ENCODE peak calls at places on chromosomes 3 and 15, in four cellular contexts. One of them, this sample, is unnamed.

GRCh38 chr15:60729850-60730458 is 251.0 kb upstream of the ICE2 start:
- DNase-seq in GM12878: no peak
- DNase-seq in HCT116: no peak
- DNase-seq in H1: no peak
- DNase-seq in this sample: no peak

GRCh38 chr3:111715911-111716523 is 120.9 kb upstream of the ZBED2 start:
- DNase-seq in HCT116: no peak
- DNase-seq in H1: no peak
- DNase-seq in GM12878: no peak
- DNase-seq in this sample: peak

GRCh38 chr15:70533931-70534742 is 229.2 kb downstream of the UACA start:
- DNase-seq in H1: no peak
- DNase-seq in HCT116: no peak
- DNase-seq in GM12878: no peak
- DNase-seq in this sample: no peak

GRCh38 chr3:98650966-98651765 is 57.8 kb upstream of the CPOX start:
- DNase-seq in GM12878: no peak
- DNase-seq in H1: no peak
- DNase-seq in HCT116: no peak
- DNase-seq in this sample: no peak

GRCh38 chr3:108894981-108895380 is 58.7 kb downstream of the GUCA1C start:
- DNase-seq in HCT116: no peak
- DNase-seq in GM12878: no peak
- DNase-seq in H1: no peak
- DNase-seq in this sample: no peak

GRCh38 chr15:29799859-29800258 is 22.4 kb downstream of the TJP1 start:
- DNase-seq in HCT116: no peak
- DNase-seq in H1: no peak
- DNase-seq in GM12878: no peak
- DNase-seq in this sample: no peak

GRCh38 chr3:8197384-8197783 is 304.2 kb upstream of the LMCD1 start:
- DNase-seq in GM12878: no peak
- DNase-seq in H1: no peak
- DNase-seq in HCT116: no peak
- DNase-seq in this sample: no peak

GRCh38 chr15:80950291-80951078 is 39.1 kb downstream of the MESD start:
- DNase-seq in HCT116: no peak
- DNase-seq in H1: no peak
- DNase-seq in GM12878: no peak
- DNase-seq in this sample: no peak

GRCh38 chr3:135965129-135965505 is 411 bp upstream of the PPP2R3A start:
- DNase-seq in GM12878: no peak
- DNase-seq in HCT116: no peak
- DNase-seq in H1: no peak
- DNase-seq in this sample: no peak

GRCh38 chr3:48662140-48662752 is 440 bp downstream of the CELSR3 start:
- DNase-seq in H1: no peak
- DNase-seq in HCT116: no peak
- DNase-seq in GM12878: no peak
- DNase-seq in this sample: no peak

GRCh38 chr15:89802986-89803820 is 11.4 kb downstream of the ANPEP start:
- DNase-seq in H1: no peak
- DNase-seq in HCT116: no peak
- DNase-seq in GM12878: no peak
- DNase-seq in this sample: no peak
- TF ChIP-seq EGR1 in H1: no peak
- TF ChIP-seq EGR1 in HCT116: no peak
- TF ChIP-seq EGR1 in GM12878: no peak
- TF ChIP-seq EGR1 in this sample: no peak

GRCh38 chr3:138915503-138916498 is 31.1 kb downstream of the FOXL2 start:
- DNase-seq in H1: no peak
- DNase-seq in HCT116: peak
- DNase-seq in GM12878: peak
- DNase-seq in this sample: peak

GRCh38 chr3:138923531-138923994 is 23.4 kb downstream of the FOXL2 start:
- DNase-seq in HCT116: peak
- DNase-seq in H1: no peak
- DNase-seq in GM12878: peak
- DNase-seq in this sample: peak

GRCh38 chr3:138919304-138919703 is 27.6 kb downstream of the FOXL2 start:
- DNase-seq in GM12878: no peak
- DNase-seq in H1: no peak
- DNase-seq in HCT116: no peak
- DNase-seq in this sample: no peak

GRCh38 chr3:138916824-138917223 is 30.1 kb downstream of the FOXL2 start:
- DNase-seq in GM12878: no peak
- DNase-seq in HCT116: no peak
- DNase-seq in H1: no peak
- DNase-seq in this sample: no peak

DNA sequence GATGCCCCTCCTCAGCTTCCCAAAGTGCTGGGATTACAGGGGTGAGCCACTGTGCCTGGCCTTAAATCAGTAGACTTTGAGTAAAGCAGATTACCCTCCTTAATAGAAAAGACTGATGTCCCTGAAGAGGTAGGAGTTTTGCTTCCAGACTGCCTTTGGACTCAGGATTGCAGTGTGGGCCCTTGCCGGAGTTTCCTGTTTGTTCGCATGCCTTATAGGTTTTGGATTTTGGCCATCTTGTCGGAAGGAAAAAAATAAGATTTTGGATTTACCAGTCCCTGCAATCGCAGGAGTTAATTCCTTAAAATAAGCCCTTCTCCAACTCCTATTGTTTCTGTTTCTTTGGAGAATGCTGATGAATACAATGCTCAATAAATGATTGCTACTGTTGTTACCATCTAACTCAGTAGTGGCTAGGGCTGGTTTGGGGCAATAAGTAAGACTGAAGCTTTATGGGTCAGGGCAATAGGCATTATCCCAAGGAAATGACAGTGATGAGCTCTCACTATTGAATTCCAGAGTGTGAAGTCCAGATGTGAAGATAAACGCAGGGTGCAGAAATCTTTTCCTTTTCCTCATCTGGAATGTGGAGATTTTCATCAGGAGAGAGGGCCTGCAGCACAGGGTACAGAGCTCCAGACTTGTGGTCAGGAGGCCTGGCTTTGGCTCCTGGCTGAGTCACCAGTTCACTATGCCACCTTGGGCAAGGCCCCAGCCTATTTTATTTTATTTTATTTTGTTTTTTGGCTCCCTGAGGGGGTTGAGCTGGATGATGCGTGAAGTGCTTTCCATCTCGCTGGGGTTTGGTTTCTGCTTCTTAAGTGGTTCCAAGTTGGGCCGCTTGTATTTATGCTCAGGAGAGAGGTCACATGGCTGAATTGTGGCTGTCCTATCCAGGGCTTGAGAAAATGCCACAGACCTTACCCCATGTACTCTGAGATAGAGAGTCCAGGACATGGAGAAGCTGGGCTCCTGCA is 25.3 kb downstream of the FOXL2 start:
- DNase-seq in GM12878: no peak
- DNase-seq in H1: no peak
- DNase-seq in HCT116: no peak
- DNase-seq in this sample: no peak
- TF ChIP-seq EGR1 in GM12878: no peak
- TF ChIP-seq EGR1 in H1: no peak
- TF ChIP-seq EGR1 in HCT116: no peak
- TF ChIP-seq EGR1 in this sample: no peak

DNA sequence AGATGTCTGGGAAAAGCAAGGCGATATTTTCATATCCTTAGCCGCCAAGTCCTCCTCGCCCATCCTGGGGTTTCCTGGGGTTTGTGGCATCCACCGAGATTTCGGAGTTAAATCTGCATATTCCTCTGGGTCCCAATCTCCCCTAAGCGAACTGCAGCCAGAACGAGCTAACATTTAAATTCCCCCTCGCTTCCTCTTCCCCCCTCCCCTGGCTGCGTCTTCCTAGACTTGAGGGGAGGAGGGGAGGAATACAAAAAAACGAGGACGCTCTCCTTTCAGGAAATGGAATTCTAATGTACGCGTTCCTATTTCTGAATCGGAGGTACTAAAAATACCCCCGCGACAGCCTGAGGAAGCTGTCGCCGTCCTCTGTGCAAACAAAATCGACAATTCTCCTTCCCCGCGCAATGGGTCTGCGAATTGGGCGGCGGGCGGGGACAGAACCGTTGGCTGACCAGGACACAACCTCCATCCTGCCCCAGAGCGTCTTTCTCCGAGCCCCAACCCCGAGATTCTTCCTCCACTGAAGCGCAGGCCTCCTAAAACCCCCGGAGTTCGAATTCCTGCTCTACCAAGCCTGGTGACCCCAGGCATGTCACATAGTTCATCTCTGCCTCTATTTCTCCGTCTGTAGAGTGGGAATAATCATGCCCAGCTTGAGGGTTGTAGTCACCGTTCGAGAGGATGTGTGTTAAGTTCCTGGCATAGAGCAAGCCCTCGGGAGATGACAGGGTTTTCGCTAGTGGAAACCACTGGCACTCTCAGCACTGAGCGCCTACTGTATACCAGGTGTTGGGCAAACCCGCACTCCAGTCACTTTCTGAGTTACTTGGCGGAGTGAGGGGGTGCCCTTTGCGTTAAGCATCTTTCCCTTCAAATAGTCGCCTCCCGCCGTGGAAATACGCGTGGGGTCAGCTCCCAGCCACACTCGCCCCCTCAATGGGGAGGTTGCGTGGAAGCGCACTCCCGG is 5.3 kb downstream of the FEZF2 start:
- DNase-seq in GM12878: no peak
- DNase-seq in H1: no peak
- DNase-seq in HCT116: no peak
- DNase-seq in this sample: no peak
- TF ChIP-seq EGR1 in GM12878: no peak
- TF ChIP-seq EGR1 in H1: no peak
- TF ChIP-seq EGR1 in HCT116: no peak
- TF ChIP-seq EGR1 in this sample: no peak

GRCh38 chr3:17954801-17955200 is 212.4 kb upstream of the TBC1D5 start:
- DNase-seq in GM12878: no peak
- DNase-seq in H1: no peak
- DNase-seq in HCT116: no peak
- DNase-seq in this sample: no peak

GRCh38 chr3:17951241-17951640 is 208.8 kb upstream of the TBC1D5 start:
- DNase-seq in H1: no peak
- DNase-seq in GM12878: no peak
- DNase-seq in HCT116: no peak
- DNase-seq in this sample: no peak

GRCh38 chr3:17955411-17955810 is 213.0 kb upstream of the TBC1D5 start:
- DNase-seq in H1: no peak
- DNase-seq in HCT116: no peak
- DNase-seq in GM12878: no peak
- DNase-seq in this sample: no peak
- TF ChIP-seq EGR1 in H1: no peak
- TF ChIP-seq EGR1 in HCT116: no peak
- TF ChIP-seq EGR1 in GM12878: no peak
- TF ChIP-seq EGR1 in this sample: no peak

GRCh38 chr15:99085413-99086326 is 19.2 kb upstream of the SYNM start:
- DNase-seq in HCT116: no peak
- DNase-seq in H1: no peak
- DNase-seq in GM12878: no peak
- DNase-seq in this sample: no peak
- TF ChIP-seq EGR1 in HCT116: no peak
- TF ChIP-seq EGR1 in H1: no peak
- TF ChIP-seq EGR1 in GM12878: no peak
- TF ChIP-seq EGR1 in this sample: no peak